ENCODE peak calls at places on chromosomes 4 and X, in five cellular contexts. D is colonic mucosa, K is adipocyte, A is SK-N-SH, H is IMR-90. U is an unnamed sample.
A peak's percentile ranks its signal among the peaks of the same experiment; 100 is the strongest.

GRCh38 chr4:38842998-38843397 is 13.6 kb downstream of the TLR6 start:
- DNase-seq in D (no peak), K (no peak), A (no peak), H (no peak), U (no peak)

GRCh38 chr4:10620935-10621488 is 63.6 kb downstream of the CLNK start:
- DNase-seq in D (no peak), K (no peak), A (no peak), H (no peak), U (no peak)

GRCh38 chr4:172844556-172844955 is 324.1 kb upstream of the GALNT7 start:
- DNase-seq in D (no peak), K (no peak), A (no peak), H (no peak), U (no peak)

GRCh38 chr4:111847256-111848108 is 297.8 kb upstream of the FAM241A start:
- DNase-seq in D (no peak), K (peak; percentile 13), A (no peak), H (no peak), U (no peak)

GRCh38 chr4:1612278-1613098 is 71.6 kb downstream of the FAM53A start:
- DNase-seq in D (no peak), K (no peak), A (no peak), H (no peak), U (no peak)

GRCh38 chrX:13590914-13591313 is 21.5 kb downstream of the EGFL6 start:
- DNase-seq in D (no peak), K (no peak), A (no peak), H (no peak), U (no peak)

GRCh38 chr4:184103755-184104367 is 113.8 kb downstream of the ENPP6 start:
- DNase-seq in D (no peak), K (no peak), A (peak; percentile 63), H (no peak), U (no peak)

GRCh38 chrX:9197231-9197630 is 163.3 kb upstream of the FAM9B start:
- DNase-seq in D (no peak), K (peak; percentile 28), A (no peak), H (peak; percentile 75), U (peak; percentile 29)

GRCh38 chrX:41085883-41086626 is 810 bp downstream of the USP9X start:
- DNase-seq in D (peak; percentile 67), K (peak; percentile 78), A (peak; percentile 82), H (peak; percentile 42), U (peak; percentile 41)

GRCh38 chrX:41084360-41085104 is 713 bp upstream of the USP9X start:
- DNase-seq in D (peak; percentile 99), K (peak; percentile 98), A (peak; percentile 93), H (peak; percentile 96), U (peak; percentile 96)

GRCh38 chrX:41082783-41083182 is 2.5 kb upstream of the USP9X start:
- DNase-seq in D (no peak), K (no peak), A (no peak), H (no peak), U (no peak)

GRCh38 chrX:41085105-41085882 is at the start of gene USP9X:
- DNase-seq in D (peak; percentile 92), K (peak; percentile 94), A (peak; percentile 93), H (peak; percentile 89), U (peak; percentile 76)

DNA sequence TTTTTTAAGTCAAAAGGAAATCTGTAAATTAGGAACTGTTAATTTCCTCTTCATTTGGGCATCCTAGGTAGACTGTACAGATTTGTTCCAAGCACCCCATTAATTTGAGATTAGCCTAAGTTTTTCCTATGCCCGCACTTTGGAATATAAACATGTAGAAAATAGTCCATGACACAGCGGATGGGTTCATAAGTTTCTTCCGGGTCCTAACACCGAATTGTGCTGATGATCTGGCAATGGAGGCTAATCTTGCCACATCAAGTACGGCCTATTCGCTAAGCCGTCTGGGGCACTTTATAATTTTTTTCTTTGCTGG is 1.2 kb upstream of the USP9X start:
- DNase-seq in D (no peak), K (no peak), A (no peak), H (no peak), U (no peak)
- H3K9ac ChIP-seq in D (peak overlapping the region; percentile 92), K (peak overlapping the region; percentile 96), A (peak overlapping the region; percentile 95), H (peak overlapping the region; percentile 51), U (peak overlapping the region; percentile 100)

DNA sequence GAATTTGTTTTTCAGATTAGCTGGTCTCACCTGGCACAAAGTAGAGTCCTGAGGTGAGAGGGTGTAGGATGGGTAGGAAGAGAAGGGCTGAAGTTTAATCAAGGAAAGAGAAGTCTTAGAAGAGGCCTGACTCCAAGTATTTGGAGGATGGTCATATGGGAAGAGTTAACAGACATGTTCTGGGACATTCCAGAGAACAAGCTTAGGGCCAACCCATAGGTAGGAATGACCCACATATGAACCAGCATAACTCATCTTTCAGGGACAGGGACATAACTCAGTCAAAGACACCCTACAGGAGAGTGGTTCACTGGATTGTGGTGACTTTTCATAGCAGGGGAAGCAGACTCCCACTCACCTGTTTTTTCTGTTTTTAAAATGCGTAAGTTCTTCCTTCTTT is 27.9 kb upstream of the ANXA5 start:
- DNase-seq in D (no peak), K (no peak), A (no peak), H (no peak), U (no peak)
- H3K27me3 ChIP-seq in D (no peaks in the 10 kb centered on the region), K (no peaks in the 10 kb centered on the region), A (no peaks in the 10 kb centered on the region), H (no peaks in the 10 kb centered on the region), U (no peaks in the 10 kb centered on the region)

GRCh38 chrX:64389489-64389888 is 5.8 kb downstream of the MTMR8 start:
- DNase-seq in D (no peak), K (no peak), A (no peak), H (no peak), U (no peak)

GRCh38 chrX:64394059-64394873 is 986 bp downstream of the MTMR8 start:
- DNase-seq in D (no peak), K (no peak), A (peak; percentile 5), H (no peak), U (no peak)

GRCh38 chrX:64398088-64398487 is 2.8 kb upstream of the MTMR8 start:
- DNase-seq in D (no peak), K (no peak), A (no peak), H (no peak), U (no peak)

GRCh38 chrX:64395568-64395929 is 297 bp upstream of the MTMR8 start:
- DNase-seq in D (no peak), K (no peak), A (no peak), H (no peak), U (no peak)

DNA sequence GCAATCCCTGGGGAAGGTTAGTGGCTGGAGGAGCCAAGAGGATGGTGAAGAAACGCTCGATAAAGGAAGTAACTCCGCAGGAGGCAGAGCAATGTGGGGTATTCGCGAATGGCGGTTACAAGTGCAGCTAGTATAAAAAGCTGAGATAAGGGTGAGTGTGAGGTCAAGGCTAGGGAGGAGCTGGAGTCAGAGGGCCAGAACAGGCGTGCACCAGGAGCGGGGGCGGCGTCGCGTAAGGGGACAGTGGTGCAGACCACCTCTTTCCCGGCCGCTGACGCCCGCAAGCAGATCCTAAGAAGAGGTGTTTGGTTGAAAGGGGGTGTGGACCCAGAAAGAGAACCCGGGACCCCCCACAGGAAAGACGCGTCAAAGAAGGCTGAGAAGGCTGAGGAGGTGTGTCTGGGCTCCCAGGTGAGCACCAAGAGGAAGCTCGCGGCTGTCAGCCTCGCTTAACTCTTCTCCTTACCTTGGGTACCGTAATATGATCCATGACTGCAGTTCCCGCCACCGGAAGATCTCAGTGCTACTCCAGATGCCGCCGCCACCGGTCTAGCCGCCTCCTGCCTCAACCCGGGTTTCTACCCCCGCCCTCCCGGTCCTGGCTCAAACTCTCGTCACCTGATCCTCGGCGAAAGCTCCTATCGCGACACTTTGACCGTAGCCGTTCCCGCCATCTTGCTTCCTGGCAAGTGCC is at the start of gene MTMR8:
- DNase-seq in D (peak; percentile 82), K (no peak), A (peak; percentile 75), H (no peak), U (no peak)
- H3K9ac ChIP-seq in D (peak within 1 kb of the TSS; percentile 68), K (peak within 1 kb of the TSS; percentile 43), A (peak within 1 kb of the TSS; percentile 36), H (no peak within 1 kb of the TSS), U (no peak within 1 kb of the TSS)

GRCh38 chr4:62414563-62414962 is 1214.4 kb downstream of the ADGRL3 start:
- DNase-seq in D (no peak), K (no peak), A (no peak), H (no peak), U (no peak)

GRCh38 chr4:62408467-62408866 is 1208.3 kb downstream of the ADGRL3 start:
- DNase-seq in D (no peak), K (peak; percentile 38), A (peak; percentile 3), H (no peak), U (no peak)

GRCh38 chr4:62407534-62407933 is 1207.4 kb downstream of the ADGRL3 start:
- DNase-seq in D (no peak), K (no peak), A (no peak), H (no peak), U (no peak)

GRCh38 chr4:62415256-62415655 is 1215.1 kb downstream of the ADGRL3 start:
- DNase-seq in D (no peak), K (no peak), A (no peak), H (no peak), U (no peak)

GRCh38 chr4:62410371-62411003 is 1210.4 kb downstream of the ADGRL3 start:
- DNase-seq in D (no peak), K (no peak), A (no peak), H (no peak), U (no peak)
- H3K27me3 ChIP-seq in D (no peaks in the 10 kb centered on the region), K (no peaks in the 10 kb centered on the region), A (no peaks in the 10 kb centered on the region), H (no peaks in the 10 kb centered on the region), U (no peaks in the 10 kb centered on the region)

GRCh38 chrX:46961574-46962279 is 49.5 kb downstream of the JADE3 start:
- DNase-seq in D (no peak), K (no peak), A (no peak), H (no peak), U (no peak)
- H3K9ac ChIP-seq in D (no peak overlapping the region), K (no peak overlapping the region), A (no peak overlapping the region), H (no peak overlapping the region), U (no peak overlapping the region)